ENCODE peak calls at places on chromosomes 4 and X, in ten cellular contexts. M is mesenchymal stem cell; D is activated CD4-positive, alpha-beta T cell treated with anti-CD3 and anti-CD28 coated beads for 24 hours; W is nephron progenitor cell; J is H54; L is stomach; R is aorta; O is Right ventricle myocardium inferior; C is ACHN; E is amygdala. N is an unnamed sample.

GRCh38 chr4:3382251-3382650 is 59.5 kb upstream of the HGFAC start:
- DNase-seq in M (no peak), D (no peak), W (no peak), J (no peak), L (no peak), R (no peak), O (peak), C (no peak), E (no peak), N (no peak)

GRCh38 chrX:15151267-15152196 is 118.4 kb downstream of the ASB9 start:
- DNase-seq in M (no peak), D (peak), W (no peak), J (no peak), L (no peak), R (no peak), O (no peak), C (no peak), E (no peak), N (no peak)

GRCh38 chr4:76801621-76802545 is 96.1 kb downstream of the SOWAHB start:
- DNase-seq in M (peak), D (no peak), W (peak), J (no peak), L (no peak), R (peak), O (peak), C (no peak), E (no peak), N (no peak)

GRCh38 chr4:84379881-84380618 is 119.0 kb downstream of the NKX6-1 start:
- DNase-seq in M (no peak), D (no peak), W (no peak), J (no peak), L (no peak), R (no peak), O (no peak), C (peak), E (no peak), N (no peak)

GRCh38 chr4:152248347-152248746 is 287.5 kb downstream of the FBXW7 start:
- DNase-seq in M (no peak), D (no peak), W (no peak), J (no peak), L (no peak), R (no peak), O (no peak), C (no peak), E (no peak), N (no peak)

GRCh38 chr4:38759077-38759789 is 23.6 kb downstream of the TLR10 start:
- DNase-seq in M (peak), D (peak), W (peak), J (no peak), L (peak), R (peak), O (peak), C (peak), E (peak), N (no peak)

GRCh38 chr4:90575371-90575770 is 448.2 kb downstream of the CCSER1 start:
- DNase-seq in M (no peak), D (no peak), W (no peak), J (no peak), L (no peak), R (no peak), O (no peak), C (no peak), E (no peak), N (no peak)

GRCh38 chr4:144338148-144338547 is 197.6 kb upstream of the GYPA start:
- DNase-seq in M (no peak), D (no peak), W (no peak), J (no peak), L (no peak), R (no peak), O (no peak), C (no peak), E (no peak), N (no peak)

GRCh38 chr4:147591048-147591577 is 26.1 kb upstream of the TMEM184C start:
- DNase-seq in M (peak), D (no peak), W (no peak), J (no peak), L (no peak), R (no peak), O (no peak), C (no peak), E (no peak), N (no peak)

GRCh38 chr4:170087163-170087700 is 2.5 kb downstream of the AADAT start:
- DNase-seq in M (no peak), D (no peak), W (no peak), J (no peak), L (no peak), R (no peak), O (no peak), C (no peak), E (no peak), N (no peak)

GRCh38 chr4:152727784-152728183 is 48.0 kb upstream of the TMEM154 start:
- DNase-seq in M (no peak), D (no peak), W (no peak), J (no peak), L (no peak), R (no peak), O (no peak), C (no peak), E (no peak), N (no peak)

GRCh38 chrX:40651620-40652223 is 4.4 kb upstream of the CXorf38 start:
- DNase-seq in M (peak), D (peak), W (peak), J (no peak), L (peak), R (peak), O (no peak), C (peak), E (no peak), N (peak)

GRCh38 chrX:68708503-68709290 is 61.2 kb downstream of the STARD8 start:
- DNase-seq in M (no peak), D (no peak), W (no peak), J (no peak), L (no peak), R (no peak), O (no peak), C (no peak), E (no peak), N (peak)

GRCh38 chrX:39242187-39242586 is 440.9 kb downstream of the MID1IP1 start:
- DNase-seq in M (peak), D (no peak), W (peak), J (no peak), L (peak), R (no peak), O (no peak), C (no peak), E (no peak), N (no peak)

N was measured in psoas muscle.